ENCODE peak calls at places on chromosomes 1 and 21, in seven cellular contexts. X, Z, D, C, P, O and L are unnamed samples.

GRCh38 chr1:157540852-157541251 is 11.5 kb downstream of the FCRL5 start:
- DNase-seq in X (no peak), Z (no peak), D (no peak), C (no peak), P (no peak), O (no peak), L (no peak)

GRCh38 chr1:221667504-221667903 is 74.4 kb downstream of the DUSP10 start:
- DNase-seq in X (no peak), Z (no peak), D (peak), C (peak), P (no peak), O (peak), L (no peak)

GRCh38 chr21:38416791-38417190 is 81.5 kb downstream of the ERG start:
- DNase-seq in X (no peak), Z (no peak), D (no peak), C (no peak), P (no peak), O (no peak), L (no peak)

GRCh38 chr1:245310605-245311531 is 156.1 kb downstream of the KIF26B start:
- DNase-seq in X (no peak), Z (no peak), D (no peak), C (peak), P (peak), O (no peak), L (no peak)

GRCh38 chr1:205565799-205566198 is 61.3 kb downstream of the CDK18 start:
- DNase-seq in X (peak), Z (no peak), D (no peak), C (no peak), P (no peak), O (no peak), L (peak)

GRCh38 chr1:247942624-247943023 is 6.0 kb upstream of the OR2L8 start:
- DNase-seq in X (no peak), Z (no peak), D (no peak), C (no peak), P (no peak), O (no peak), L (no peak)

GRCh38 chr1:246827396-246827795 is 103.2 kb downstream of the SCCPDH start:
- DNase-seq in X (no peak), Z (peak), D (no peak), C (no peak), P (no peak), O (no peak), L (no peak)

GRCh38 chr1:226549937-226550670 is 1.5 kb downstream of the STUM start:
- DNase-seq in X (peak), Z (no peak), D (peak), C (no peak), P (peak), O (peak), L (no peak)

GRCh38 chr1:6211731-6212130 is 5.8 kb downstream of the RNF207 start:
- DNase-seq in X (no peak), Z (no peak), D (no peak), C (no peak), P (no peak), O (no peak), L (no peak)

GRCh38 chr1:160158031-160158430 is 6.6 kb downstream of the ATP1A4 start:
- DNase-seq in X (no peak), Z (no peak), D (no peak), C (no peak), P (no peak), O (no peak), L (no peak)

GRCh38 chr1:153919879-153920852 is 2.6 kb downstream of the GATAD2B start:
- DNase-seq in X (no peak), Z (no peak), D (no peak), C (no peak), P (peak), O (peak), L (peak)

GRCh38 chr21:43861716-43862115 is 3.3 kb upstream of the AGPAT3 start:
- DNase-seq in X (no peak), Z (no peak), D (no peak), C (no peak), P (no peak), O (no peak), L (no peak)

GRCh38 chr1:104132386-104132973 is 382.8 kb downstream of the AMY1C start:
- DNase-seq in X (no peak), Z (peak), D (no peak), C (no peak), P (peak), O (no peak), L (peak)

GRCh38 chr21:34871026-34871908 is 177.8 kb downstream of the RUNX1 start:
- DNase-seq in X (no peak), Z (no peak), D (no peak), C (no peak), P (no peak), O (no peak), L (no peak)

GRCh38 chr1:54571326-54571725 is 23.3 kb downstream of the ACOT11 start:
- DNase-seq in X (no peak), Z (no peak), D (no peak), C (no peak), P (no peak), O (no peak), L (no peak)

GRCh38 chr1:94769551-94769950 is 50.6 kb upstream of the SLC44A3 start:
- DNase-seq in X (no peak), Z (no peak), D (no peak), C (no peak), P (no peak), O (no peak), L (no peak)

GRCh38 chr1:94463765-94464330 is 45.7 kb downstream of the ABCD3 start:
- DNase-seq in X (no peak), Z (peak), D (peak), C (no peak), P (peak), O (peak), L (peak)

GRCh38 chr1:168871531-168871930 is 142.5 kb upstream of the DPT start:
- DNase-seq in X (no peak), Z (no peak), D (no peak), C (no peak), P (no peak), O (no peak), L (no peak)

GRCh38 chr1:8312235-8313218 is 5.4 kb upstream of the SLC45A1 start:
- DNase-seq in X (no peak), Z (peak), D (no peak), C (no peak), P (no peak), O (no peak), L (no peak)

GRCh38 chr1:229117664-229118300 is 153.1 kb upstream of the RAB4A start:
- DNase-seq in X (no peak), Z (no peak), D (no peak), C (no peak), P (no peak), O (no peak), L (no peak)

GRCh38 chr1:162302246-162302645 is 74.4 kb downstream of the SPATA46 start:
- DNase-seq in X (no peak), Z (no peak), D (no peak), C (no peak), P (no peak), O (no peak), L (no peak)

GRCh38 chr1:32501865-32502264 is 37.0 kb downstream of the ZBTB8B start:
- DNase-seq in X (no peak), Z (no peak), D (no peak), C (no peak), P (no peak), O (no peak), L (no peak)

GRCh38 chr1:43334453-43335205 is 3.0 kb upstream of the MPL start:
- DNase-seq in X (no peak), Z (no peak), D (no peak), C (no peak), P (no peak), O (no peak), L (no peak)

GRCh38 chr21:35086357-35086756 is 37.3 kb upstream of the RUNX1 start:
- DNase-seq in X (no peak), Z (no peak), D (no peak), C (no peak), P (no peak), O (no peak), L (peak)

GRCh38 chr1:40315239-40315794 is 1.8 kb downstream of the COL9A2 start:
- DNase-seq in X (peak), Z (peak), D (peak), C (peak), P (peak), O (peak), L (peak)

GRCh38 chr1:19468397-19468956 is 16.9 kb downstream of the CAPZB start:
- DNase-seq in X (no peak), Z (peak), D (no peak), C (no peak), P (no peak), O (peak), L (no peak)

GRCh38 chr1:20109223-20109856 is 10.0 kb downstream of the PLA2G2D start:
- DNase-seq in X (no peak), Z (no peak), D (peak), C (no peak), P (no peak), O (peak), L (no peak)

GRCh38 chr1:188822248-188822647 is 1655.4 kb downstream of the BRINP3 start:
- DNase-seq in X (no peak), Z (no peak), D (no peak), C (no peak), P (no peak), O (no peak), L (no peak)

GRCh38 chr1:20115916-20116315 is 3.4 kb downstream of the PLA2G2D start:
- DNase-seq in X (no peak), Z (no peak), D (no peak), C (no peak), P (no peak), O (no peak), L (no peak)

GRCh38 chr1:25148673-25149300 is 83.5 kb downstream of the SYF2 start:
- DNase-seq in X (peak), Z (peak), D (no peak), C (no peak), P (no peak), O (no peak), L (no peak)

GRCh38 chr1:202812176-202813026 is 1.6 kb downstream of the PCAT6 start:
- DNase-seq in X (peak), Z (peak), D (no peak), C (no peak), P (no peak), O (no peak), L (peak)

GRCh38 chr1:92958203-92958970 is 2.9 kb downstream of the DIPK1A start:
- DNase-seq in X (no peak), Z (peak), D (no peak), C (no peak), P (no peak), O (no peak), L (no peak)

GRCh38 chr1:46690931-46691411 is 19.3 kb downstream of the TEX38 start:
- DNase-seq in X (no peak), Z (no peak), D (no peak), C (no peak), P (no peak), O (no peak), L (no peak)

GRCh38 chr1:46691997-46692790 is 20.5 kb downstream of the TEX38 start:
- DNase-seq in X (no peak), Z (no peak), D (no peak), C (no peak), P (no peak), O (no peak), L (no peak)

GRCh38 chr1:46689326-46689725 is 17.7 kb downstream of the TEX38 start:
- DNase-seq in X (no peak), Z (no peak), D (no peak), C (no peak), P (no peak), O (no peak), L (no peak)

GRCh38 chr1:46689897-46690296 is 18.2 kb downstream of the TEX38 start:
- DNase-seq in X (no peak), Z (no peak), D (no peak), C (no peak), P (no peak), O (no peak), L (no peak)

GRCh38 chr1:46692806-46693770 is 21.4 kb downstream of the TEX38 start:
- DNase-seq in X (no peak), Z (peak), D (no peak), C (no peak), P (no peak), O (no peak), L (no peak)
- TF ChIP-seq JUND in X (no peak), Z (no peak), D (no peak), C (no peak), P (no peak), O (no peak), L (no peak)

GRCh38 chr1:230339033-230339432 is 87.1 kb downstream of the PGBD5 start:
- DNase-seq in X (no peak), Z (no peak), D (no peak), C (no peak), P (no peak), O (no peak), L (no peak)

GRCh38 chr1:230335861-230336549 is 90.1 kb downstream of the PGBD5 start:
- DNase-seq in X (no peak), Z (no peak), D (no peak), C (no peak), P (no peak), O (no peak), L (no peak)

GRCh38 chr1:230333590-230334446 is 92.3 kb downstream of the PGBD5 start:
- DNase-seq in X (no peak), Z (no peak), D (no peak), C (no peak), P (no peak), O (no peak), L (no peak)

GRCh38 chr1:230334447-230334837 is 91.7 kb downstream of the PGBD5 start:
- DNase-seq in X (no peak), Z (no peak), D (no peak), C (no peak), P (no peak), O (no peak), L (no peak)

DNA sequence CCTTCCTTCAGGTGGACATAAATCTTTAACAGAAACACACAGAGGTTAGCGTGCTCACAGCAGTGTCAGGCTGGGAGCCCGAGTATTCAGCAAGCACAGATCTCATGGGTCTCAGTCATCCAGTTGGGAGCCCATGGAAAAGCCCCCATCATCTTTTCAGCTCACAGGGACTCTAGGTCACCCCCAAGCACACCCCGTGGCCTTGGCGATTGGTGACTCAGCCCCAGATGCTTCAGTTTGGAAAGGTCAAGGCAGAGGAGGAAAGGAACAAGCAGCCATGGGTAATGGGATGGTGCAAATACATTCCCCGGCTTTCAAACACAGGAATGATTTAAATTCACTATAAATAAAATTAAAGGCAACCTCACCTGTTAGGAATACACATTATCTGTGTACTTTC is 88.9 kb downstream of the PGBD5 start:
- DNase-seq in X (no peak), Z (no peak), D (no peak), C (no peak), P (no peak), O (no peak), L (no peak)
- TF ChIP-seq JUND in X (no peak), Z (no peak), D (no peak), C (no peak), P (no peak), O (no peak), L (no peak)

GRCh38 chr1:180539103-180539502 is 19.7 kb upstream of the OVAAL start:
- DNase-seq in X (no peak), Z (no peak), D (no peak), C (no peak), P (no peak), O (no peak), L (no peak)

GRCh38 chr1:180542113-180542512 is 16.7 kb upstream of the OVAAL start:
- DNase-seq in X (no peak), Z (no peak), D (no peak), C (no peak), P (no peak), O (no peak), L (no peak)

GRCh38 chr1:180542530-180543171 is 16.1 kb upstream of the OVAAL start:
- DNase-seq in X (no peak), Z (no peak), D (no peak), C (no peak), P (no peak), O (no peak), L (no peak)

GRCh38 chr1:180544050-180544449 is 14.7 kb upstream of the OVAAL start:
- DNase-seq in X (no peak), Z (no peak), D (no peak), C (no peak), P (no peak), O (no peak), L (no peak)

DNA sequence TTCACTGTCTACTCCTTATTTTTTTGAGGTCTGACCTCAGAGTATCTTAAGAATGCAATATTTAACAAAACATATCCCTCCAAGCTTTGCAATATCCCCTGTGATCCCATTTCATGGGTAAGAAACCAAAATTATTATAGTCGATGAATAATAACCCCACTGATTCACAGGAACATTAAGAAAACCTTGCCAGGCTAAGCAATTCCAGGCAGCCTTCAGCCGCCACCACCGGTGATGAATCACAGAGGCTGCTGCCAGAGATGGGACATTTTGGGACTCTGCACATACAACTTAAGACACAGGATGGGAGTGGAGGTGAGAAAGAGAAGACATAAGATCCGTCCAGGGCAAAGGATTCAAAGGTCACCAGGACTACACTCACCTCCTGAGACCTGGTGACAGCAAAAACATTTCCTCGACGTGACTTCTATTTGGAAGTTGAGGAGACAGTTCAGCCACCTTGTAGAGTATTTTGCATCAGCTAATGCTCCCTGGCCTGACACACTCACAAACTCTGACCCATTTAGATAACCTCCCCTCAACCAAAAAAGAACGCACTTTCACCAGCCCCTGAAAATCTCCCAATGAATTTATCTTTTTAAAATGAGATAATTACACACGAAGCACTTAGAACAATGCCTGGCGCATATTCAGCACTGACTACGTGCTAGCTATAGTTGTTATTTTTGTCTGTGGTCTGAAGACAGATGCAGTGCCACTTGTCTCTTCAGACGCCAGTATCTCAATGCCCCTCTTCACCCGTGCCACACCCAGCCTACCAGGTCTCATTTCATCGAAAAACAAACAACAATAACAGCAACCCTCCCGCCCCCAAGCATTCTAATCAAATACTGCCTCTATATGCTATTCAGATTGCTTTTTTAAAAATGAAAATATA is 17.8 kb upstream of the OVAAL start:
- DNase-seq in X (no peak), Z (no peak), D (no peak), C (no peak), P (no peak), O (no peak), L (no peak)
- TF ChIP-seq JUND in X (no peak), Z (no peak), D (no peak), C (no peak), P (no peak), O (no peak), L (no peak)

DNA sequence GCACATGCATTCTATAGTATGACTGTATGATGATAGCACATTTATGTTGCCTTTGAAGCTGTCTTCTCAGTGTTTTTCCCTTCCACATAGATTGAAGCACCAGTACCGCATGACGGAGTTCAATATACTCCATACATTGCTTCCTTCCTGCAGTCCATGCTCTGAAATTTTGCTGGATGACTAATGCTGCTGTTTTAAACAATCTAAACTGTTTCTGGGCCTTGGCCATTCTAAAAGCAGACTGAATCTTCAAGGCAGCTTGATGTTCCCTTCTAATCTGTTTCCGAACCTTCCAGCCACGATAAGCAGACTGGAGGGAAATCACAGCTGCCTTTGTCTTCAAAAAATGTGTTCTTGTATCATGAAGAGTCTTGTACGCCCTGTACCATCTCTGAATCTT is 36.2 kb upstream of the F13B start:
- DNase-seq in X (no peak), Z (no peak), D (no peak), C (no peak), P (no peak), O (no peak), L (no peak)
- TF ChIP-seq JUND in X (no peak), Z (no peak), D (no peak), C (no peak), P (no peak), O (no peak), L (no peak)